ENCODE peak calls at places on chromosomes 11 and 22, in six cellular contexts. L is T-helper 2 cell treated with Interferon-gamma antibody and Interleukin-4, amounts not matched to agents 5 μg/mL and 100 μg/mL, for 36 hours; A is CD8-positive, alpha-beta T cell; T is NCI-H1930; U is GM03348; C is HT1080. N is an unnamed sample.

GRCh38 chr11:126647735-126648134 is 292.2 kb downstream of the ST3GAL4 start:
- DNase-seq in L (no peak), A (no peak), T (no peak), U (peak), C (peak), N (no peak)

GRCh38 chr11:134664863-134665535 is 253.0 kb upstream of the B3GAT1 start:
- DNase-seq in L (no peak), A (no peak), T (no peak), U (no peak), C (no peak), N (no peak)

GRCh38 chr22:46068176-46068907 is 82.0 kb upstream of the PPARA start:
- DNase-seq in L (no peak), A (no peak), T (no peak), U (no peak), C (no peak), N (no peak)

GRCh38 chr11:115117931-115118479 is 386.2 kb downstream of the CADM1 start:
- DNase-seq in L (no peak), A (no peak), T (no peak), U (no peak), C (no peak), N (no peak)

GRCh38 chr22:46068908-46069481 is 81.3 kb upstream of the PPARA start:
- DNase-seq in L (no peak), A (no peak), T (no peak), U (peak), C (peak), N (no peak)

GRCh38 chr11:8948901-8949300 is 6.1 kb upstream of the ASCL3 start:
- DNase-seq in L (no peak), A (no peak), T (peak), U (no peak), C (no peak), N (no peak)

GRCh38 chr11:66347425-66348276 is at the start of gene B4GAT1:
- DNase-seq in L (peak), A (peak), T (peak), U (peak), C (peak), N (peak)

GRCh38 chr11:62922653-62923371 is 1.6 kb upstream of the CHRM1 start:
- DNase-seq in L (peak), A (no peak), T (no peak), U (peak), C (no peak), N (no peak)

GRCh38 chr11:2540521-2541320 is 95.9 kb downstream of the KCNQ1 start:
- DNase-seq in L (no peak), A (no peak), T (no peak), U (no peak), C (no peak), N (no peak)

GRCh38 chr11:78851883-78852586 is 277.4 kb upstream of the NARS2 start:
- DNase-seq in L (no peak), A (no peak), T (no peak), U (no peak), C (no peak), N (no peak)

GRCh38 chr11:16942917-16943316 is 71.3 kb downstream of the PLEKHA7 start:
- DNase-seq in L (no peak), A (no peak), T (no peak), U (no peak), C (no peak), N (no peak)

GRCh38 chr22:50089231-50090140 is at the start of gene MOV10L1:
- DNase-seq in L (no peak), A (no peak), T (no peak), U (no peak), C (no peak), N (no peak)

GRCh38 chr11:101717621-101718020 is 133.8 kb upstream of the TRPC6 start:
- DNase-seq in L (no peak), A (no peak), T (no peak), U (no peak), C (no peak), N (no peak)

GRCh38 chr22:23149743-23150238 is 4.5 kb downstream of the RAB36 start:
- DNase-seq in L (no peak), A (no peak), T (no peak), U (no peak), C (no peak), N (no peak)

GRCh38 chr11:90847268-90847886 is 624.5 kb upstream of the CHORDC1 start:
- DNase-seq in L (no peak), A (no peak), T (no peak), U (no peak), C (no peak), N (no peak)

GRCh38 chr11:65410936-65411680 is 11.5 kb upstream of the NEAT1 start:
- DNase-seq in L (no peak), A (no peak), T (no peak), U (no peak), C (no peak), N (no peak)

GRCh38 chr11:103013426-103013825 is 57.9 kb upstream of the MMP13 start:
- DNase-seq in L (no peak), A (no peak), T (no peak), U (peak), C (no peak), N (no peak)

N was measured in NCI-H2029 treated with DMSO at 0.1 percent for 48 hours.